ENCODE peak calls at places on chromosomes 7 and 10, in seven cellular contexts. T is upper lobe of left lung, F is smooth muscle cell of the brain vasculature, C is substantia nigra, X is fibroblast of lung, O is NCI-H345, H is DMS 273 treated with DMSO at 0.1 percent for 48 hours. V is an unnamed sample.

GRCh38 chr7:83732305-83732704 is 83.4 kb upstream of the SEMA3E start:
- DNase-seq in T (no peak), F (peak; percentile 57), C (no peak), X (peak; percentile 36), O (peak; percentile 10), H (no peak), V (no peak)

GRCh38 chr10:78381072-78381471 is 347.4 kb downstream of the RPS24 start:
- DNase-seq in T (no peak), F (no peak), C (no peak), X (no peak), O (no peak), H (no peak), V (no peak)

GRCh38 chr10:32939296-32940111 is 18.5 kb downstream of the ITGB1 start:
- DNase-seq in T (no peak), F (no peak), C (no peak), X (no peak), O (no peak), H (no peak), V (no peak)

GRCh38 chr10:124677871-124678565 is 66.2 kb downstream of the FAM53B start:
- DNase-seq in T (no peak), F (no peak), C (no peak), X (no peak), O (no peak), H (no peak), V (no peak)

GRCh38 chr7:157208758-157209413 is 70.2 kb downstream of the UBE3C start:
- DNase-seq in T (no peak), F (no peak), C (no peak), X (peak; percentile 11), O (no peak), H (no peak), V (peak; percentile 6)

GRCh38 chr10:69073731-69074130 is 14.2 kb upstream of the SRGN start:
- DNase-seq in T (no peak), F (no peak), C (no peak), X (no peak), O (no peak), H (no peak), V (no peak)

GRCh38 chr10:77226020-77226419 is 411.6 kb downstream of the KCNMA1 start:
- DNase-seq in T (no peak), F (no peak), C (no peak), X (no peak), O (no peak), H (no peak), V (no peak)

GRCh38 chr7:98624846-98625420 is 7.8 kb downstream of the NPTX2 start:
- DNase-seq in T (no peak), F (no peak), C (no peak), X (no peak), O (no peak), H (no peak), V (no peak)

GRCh38 chr10:124299726-124300125 is 119.0 kb downstream of the OAT start:
- DNase-seq in T (no peak), F (no peak), C (no peak), X (no peak), O (no peak), H (no peak), V (no peak)

GRCh38 chr7:114426824-114427223 is 12.2 kb downstream of the FOXP2 start:
- DNase-seq in T (no peak), F (no peak), C (no peak), X (peak; percentile 20), O (peak; percentile 12), H (peak; percentile 36), V (peak; percentile 51)

GRCh38 chr7:23893942-23894890 is 184.2 kb downstream of the STK31 start:
- DNase-seq in T (no peak), F (no peak), C (no peak), X (peak; percentile 59), O (no peak), H (no peak), V (no peak)

GRCh38 chr7:83640240-83640639 is 8.7 kb downstream of the SEMA3E start:
- DNase-seq in T (no peak), F (no peak), C (no peak), X (no peak), O (no peak), H (no peak), V (no peak)

GRCh38 chr7:135169141-135169935 is 1.2 kb downstream of the CYREN start:
- DNase-seq in T (peak; percentile 69), F (no peak), C (no peak), X (peak; percentile 67), O (no peak), H (no peak), V (no peak)

GRCh38 chr7:1344421-1344820 is 111.7 kb downstream of the UNCX start:
- DNase-seq in T (no peak), F (no peak), C (no peak), X (no peak), O (no peak), H (no peak), V (no peak)

GRCh38 chr10:4257939-4258465 is 473.0 kb upstream of the KLF6 start:
- DNase-seq in T (no peak), F (no peak), C (no peak), X (no peak), O (no peak), H (no peak), V (no peak)

GRCh38 chr10:124172241-124172661 is 78.9 kb upstream of the CHST15 start:
- DNase-seq in T (no peak), F (no peak), C (no peak), X (no peak), O (no peak), H (no peak), V (no peak)

GRCh38 chr7:92968502-92968901 is 132.1 kb upstream of the CDK6 start:
- DNase-seq in T (no peak), F (no peak), C (no peak), X (no peak), O (no peak), H (no peak), V (no peak)

GRCh38 chr7:70457477-70458194 is 674.3 kb upstream of the GALNT17 start:
- DNase-seq in T (no peak), F (no peak), C (no peak), X (peak; percentile 46), O (no peak), H (no peak), V (no peak)

GRCh38 chr10:119339099-119339498 is 131.7 kb downstream of the GRK5 start:
- DNase-seq in T (no peak), F (no peak), C (no peak), X (no peak), O (no peak), H (no peak), V (peak; percentile 6)